ENCODE peak calls at places on chromosomes 3 and 15, in nine cellular contexts. T is SW480; K is prostate gland; R is dermis blood vessel endothelial cell; Q is activated CD4-positive, alpha-beta T cell treated with anti-CD3 and anti-CD28 coated beads, Interleukin-2, amount 10 ng/mL, durations not matched to agents 7 days and 5 days; D is non-pigmented ciliary epithelial cell; P is C1 segment of cervical spinal cord; L is activated effector memory CD4-positive, alpha-beta T cell treated with anti-CD3 and anti-CD28 coated beads, Interleukin-2, amount 50 U/mL, for 16 hours; A is mucosa of descending colon. E is an unnamed sample.

GRCh38 chr15:96619171-96619570 is 288.7 kb downstream of the NR2F2 start:
- DNase-seq in T (no peak), D (no peak), K (no peak), Q (no peak), R (no peak), P (no peak), A (no peak), L (no peak), E (no peak)

GRCh38 chr15:74265046-74265639 is 29.0 kb downstream of the CCDC33 start:
- DNase-seq in T (no peak), P (no peak), L (no peak), A (peak; percentile 24), K (no peak), R (peak; percentile 61), Q (peak; percentile 35), D (no peak), E (peak; percentile 47)

GRCh38 chr3:187750513-187751123 is 5.3 kb upstream of the BCL6 start:
- DNase-seq in K (no peak), L (no peak), D (no peak), Q (no peak), R (peak; percentile 24), P (no peak), T (peak; percentile 61), A (peak; percentile 67), E (peak; percentile 46)

GRCh38 chr15:78956937-78957336 is 12.1 kb upstream of the CTSH start:
- DNase-seq in D (no peak), R (no peak), T (no peak), P (no peak), L (no peak), A (no peak), Q (no peak), K (no peak), E (no peak)

GRCh38 chr3:146161725-146162047 is 702 bp upstream of the PLOD2 start:
- DNase-seq in Q (no peak), K (peak; percentile 60), A (peak; percentile 72), P (no peak), R (peak; percentile 72), L (no peak), D (no peak), T (no peak), E (no peak)

GRCh38 chr3:32420138-32420981 is 28.7 kb downstream of the CMTM7 start:
- DNase-seq in A (no peak), K (peak; percentile 46), T (peak; percentile 97), R (peak; percentile 78), D (no peak), L (peak; percentile 70), Q (no peak), P (no peak), E (no peak)

GRCh38 chr15:67189326-67190051 is 65.0 kb downstream of the AAGAB start:
- DNase-seq in R (no peak), D (no peak), T (no peak), P (no peak), K (no peak), L (no peak), A (no peak), Q (no peak), E (no peak)

GRCh38 chr3:12962292-12962691 is 110.9 kb downstream of the IQSEC1 start:
- DNase-seq in P (no peak), R (no peak), Q (no peak), A (no peak), K (no peak), T (no peak), L (no peak), D (no peak), E (no peak)

GRCh38 chr15:88939486-88939806 is 26.3 kb upstream of the MFGE8 start:
- DNase-seq in D (no peak), P (no peak), R (no peak), Q (no peak), T (no peak), L (no peak), K (no peak), A (no peak), E (no peak)

GRCh38 chr3:160001850-160002623 is 13.4 kb downstream of the IL12A start:
- DNase-seq in Q (no peak), A (no peak), K (peak; percentile 87), L (no peak), T (no peak), R (no peak), P (no peak), D (no peak), E (no peak)